ENCODE peak calls at places on chromosomes 1 and 21, in ten cellular contexts. One of them, this sample, is unnamed.

GRCh38 chr1:32695098-32695904 is 7.3 kb downstream of the SYNC start:
- DNase-seq in glutamatergic neuron: no peak
- DNase-seq in KG1: peak
- DNase-seq in GOT3: no peak
- DNase-seq in dermis blood vessel endothelial cell: peak
- DNase-seq in Peyer's patch: peak
- DNase-seq in amniotic stem cell: no peak
- DNase-seq in posterior vena cava: peak
- DNase-seq in stimulated activated CD4-positive, alpha-beta T cell treated with anti-CD3 and anti-CD28 coated beads, Interleukin-1b, Interleukin-23, amount 100 ng/mL, for 48 hours: no peak
- DNase-seq in mucosa of gallbladder: peak
- DNase-seq in this sample: peak

GRCh38 chr1:196897158-196897828 is 9.4 kb downstream of the CFHR4 start:
- DNase-seq in glutamatergic neuron: no peak
- DNase-seq in KG1: no peak
- DNase-seq in GOT3: no peak
- DNase-seq in dermis blood vessel endothelial cell: no peak
- DNase-seq in Peyer's patch: no peak
- DNase-seq in amniotic stem cell: no peak
- DNase-seq in posterior vena cava: no peak
- DNase-seq in stimulated activated CD4-positive, alpha-beta T cell treated with anti-CD3 and anti-CD28 coated beads, Interleukin-1b, Interleukin-23, amount 100 ng/mL, for 48 hours: no peak
- DNase-seq in mucosa of gallbladder: no peak
- DNase-seq in this sample: no peak

GRCh38 chr1:228058172-228058980 is 24.1 kb upstream of the ARF1 start:
- DNase-seq in glutamatergic neuron: peak
- DNase-seq in KG1: no peak
- DNase-seq in GOT3: no peak
- DNase-seq in dermis blood vessel endothelial cell: no peak
- DNase-seq in Peyer's patch: peak
- DNase-seq in amniotic stem cell: no peak
- DNase-seq in posterior vena cava: peak
- DNase-seq in stimulated activated CD4-positive, alpha-beta T cell treated with anti-CD3 and anti-CD28 coated beads, Interleukin-1b, Interleukin-23, amount 100 ng/mL, for 48 hours: no peak
- DNase-seq in mucosa of gallbladder: no peak
- DNase-seq in this sample: no peak

GRCh38 chr1:2400950-2401649 is 9.5 kb downstream of the RER1 start:
- DNase-seq in glutamatergic neuron: no peak
- DNase-seq in KG1: no peak
- DNase-seq in GOT3: no peak
- DNase-seq in dermis blood vessel endothelial cell: no peak
- DNase-seq in Peyer's patch: no peak
- DNase-seq in amniotic stem cell: no peak
- DNase-seq in posterior vena cava: no peak
- DNase-seq in stimulated activated CD4-positive, alpha-beta T cell treated with anti-CD3 and anti-CD28 coated beads, Interleukin-1b, Interleukin-23, amount 100 ng/mL, for 48 hours: no peak
- DNase-seq in mucosa of gallbladder: no peak
- DNase-seq in this sample: no peak

GRCh38 chr21:45423968-45424853 is 19.2 kb downstream of the COL18A1 start:
- DNase-seq in glutamatergic neuron: no peak
- DNase-seq in KG1: no peak
- DNase-seq in GOT3: no peak
- DNase-seq in dermis blood vessel endothelial cell: no peak
- DNase-seq in Peyer's patch: no peak
- DNase-seq in amniotic stem cell: no peak
- DNase-seq in posterior vena cava: peak
- DNase-seq in stimulated activated CD4-positive, alpha-beta T cell treated with anti-CD3 and anti-CD28 coated beads, Interleukin-1b, Interleukin-23, amount 100 ng/mL, for 48 hours: no peak
- DNase-seq in mucosa of gallbladder: no peak
- DNase-seq in this sample: no peak

GRCh38 chr1:214923516-214923915 is 159.0 kb upstream of the KCNK2 start:
- DNase-seq in glutamatergic neuron: no peak
- DNase-seq in KG1: no peak
- DNase-seq in GOT3: no peak
- DNase-seq in dermis blood vessel endothelial cell: no peak
- DNase-seq in Peyer's patch: no peak
- DNase-seq in amniotic stem cell: no peak
- DNase-seq in posterior vena cava: no peak
- DNase-seq in stimulated activated CD4-positive, alpha-beta T cell treated with anti-CD3 and anti-CD28 coated beads, Interleukin-1b, Interleukin-23, amount 100 ng/mL, for 48 hours: no peak
- DNase-seq in mucosa of gallbladder: no peak
- DNase-seq in this sample: no peak

GRCh38 chr1:64453695-64454094 is 16.2 kb upstream of the CACHD1 start:
- DNase-seq in glutamatergic neuron: no peak
- DNase-seq in KG1: no peak
- DNase-seq in GOT3: no peak
- DNase-seq in dermis blood vessel endothelial cell: no peak
- DNase-seq in Peyer's patch: no peak
- DNase-seq in amniotic stem cell: no peak
- DNase-seq in posterior vena cava: no peak
- DNase-seq in stimulated activated CD4-positive, alpha-beta T cell treated with anti-CD3 and anti-CD28 coated beads, Interleukin-1b, Interleukin-23, amount 100 ng/mL, for 48 hours: no peak
- DNase-seq in mucosa of gallbladder: no peak
- DNase-seq in this sample: no peak

GRCh38 chr1:234186037-234186688 is 187.1 kb upstream of the COA6 start:
- DNase-seq in glutamatergic neuron: no peak
- DNase-seq in KG1: no peak
- DNase-seq in GOT3: no peak
- DNase-seq in dermis blood vessel endothelial cell: no peak
- DNase-seq in Peyer's patch: no peak
- DNase-seq in amniotic stem cell: no peak
- DNase-seq in posterior vena cava: no peak
- DNase-seq in stimulated activated CD4-positive, alpha-beta T cell treated with anti-CD3 and anti-CD28 coated beads, Interleukin-1b, Interleukin-23, amount 100 ng/mL, for 48 hours: peak
- DNase-seq in mucosa of gallbladder: no peak
- DNase-seq in this sample: no peak

GRCh38 chr21:44434936-44435635 is 20.2 kb upstream of the LRRC3 start:
- DNase-seq in glutamatergic neuron: no peak
- DNase-seq in KG1: no peak
- DNase-seq in GOT3: no peak
- DNase-seq in dermis blood vessel endothelial cell: no peak
- DNase-seq in Peyer's patch: peak
- DNase-seq in amniotic stem cell: no peak
- DNase-seq in posterior vena cava: peak
- DNase-seq in stimulated activated CD4-positive, alpha-beta T cell treated with anti-CD3 and anti-CD28 coated beads, Interleukin-1b, Interleukin-23, amount 100 ng/mL, for 48 hours: no peak
- DNase-seq in mucosa of gallbladder: no peak
- DNase-seq in this sample: peak

This sample was measured in left colon.